ENCODE peak calls at places on chromosomes 16 and 17, in five cellular contexts. Q is Daoy; P is colonic mucosa; D is activated CD4-positive, alpha-beta T cell treated with anti-CD3 and anti-CD28 coated beads, Interleukin-2, amount 10 ng/mL, durations not matched to agents 7 days and 5 days; H is stimulated activated CD4-positive, alpha-beta T cell treated with anti-CD3 and anti-CD28 coated beads, Interleukin-2, amount 100 ng/mL, for 48 hours. O is an unnamed sample.

GRCh38 chr17:17539591-17539990 is 43.4 kb upstream of the RASD1 start:
- DNase-seq in H (no peak), P (peak), Q (no peak), D (no peak), O (no peak)

GRCh38 chr16:65845466-65846209 is 520.9 kb upstream of the CDH5 start:
- DNase-seq in H (no peak), Q (peak), P (no peak), D (no peak), O (no peak)

GRCh38 chr17:67575325-67575724 is 142.4 kb upstream of the NOL11 start:
- DNase-seq in P (no peak), D (no peak), Q (no peak), H (no peak), O (no peak)

GRCh38 chr17:21194688-21195087 is 19.3 kb downstream of the TMEM11 start:
- DNase-seq in P (no peak), H (no peak), Q (no peak), D (no peak), O (no peak)

GRCh38 chr16:9286930-9287329 is 195.5 kb downstream of the HAPSTR1 start:
- DNase-seq in D (no peak), H (no peak), P (peak), Q (no peak), O (no peak)

GRCh38 chr17:79945591-79946255 is 89.9 kb downstream of the TBC1D16 start:
- DNase-seq in P (no peak), H (no peak), Q (no peak), D (no peak), O (no peak)

GRCh38 chr17:11853321-11854151 is 143.7 kb downstream of the ZNF18 start:
- DNase-seq in D (no peak), P (no peak), Q (peak), H (no peak), O (no peak)

GRCh38 chr17:73064084-73064938 is 28.2 kb downstream of the SLC39A11 start:
- DNase-seq in Q (peak), P (no peak), D (no peak), H (no peak), O (no peak)

GRCh38 chr16:23207485-23207884 is 24.9 kb downstream of the SCNN1G start:
- DNase-seq in P (no peak), H (no peak), D (no peak), Q (no peak), O (no peak)

GRCh38 chr17:78133971-78134898 is 3.7 kb downstream of the TMC8 start:
- DNase-seq in D (peak), P (peak), Q (peak), H (no peak), O (peak)

GRCh38 chr17:68812876-68813584 is 142.2 kb downstream of the ABCA8 start:
- DNase-seq in Q (no peak), H (no peak), D (no peak), P (no peak), O (no peak)

GRCh38 chr17:31495049-31495885 is 103.8 kb downstream of the RAB11FIP4 start:
- DNase-seq in D (no peak), H (no peak), P (peak), Q (no peak), O (no peak)

GRCh38 chr16:67543036-67543435 is 14.4 kb downstream of the RIPOR1 start:
- DNase-seq in P (no peak), H (no peak), Q (no peak), D (no peak), O (no peak)

GRCh38 chr16:8583712-8584111 is 6.6 kb downstream of the TMEM114 start:
- DNase-seq in P (no peak), H (no peak), Q (no peak), D (no peak), O (no peak)

GRCh38 chr17:81336296-81336929 is 41.3 kb upstream of the SLC38A10 start:
- DNase-seq in P (no peak), D (no peak), H (no peak), Q (no peak), O (no peak)

GRCh38 chr17:76353004-76353598 is 615 bp downstream of the PRPSAP1 start:
- DNase-seq in D (peak), P (peak), H (no peak), Q (no peak), O (no peak)

GRCh38 chr16:1729445-1729844 is 23.4 kb downstream of the MAPK8IP3 start:
- DNase-seq in D (no peak), P (no peak), H (no peak), Q (no peak), O (no peak)

GRCh38 chr16:1614226-1615102 is 2.3 kb downstream of the CRAMP1 start:
- DNase-seq in D (peak), Q (peak), P (peak), H (peak), O (no peak)

GRCh38 chr17:80822700-80823410 is 168.8 kb upstream of the CHMP6 start:
- DNase-seq in P (no peak), Q (peak), D (no peak), H (no peak), O (no peak)